ENCODE peak calls at places on chromosome 19, in six cellular contexts. One of them, this sample, is unnamed.

GRCh38 chr19:51784922-51785690 is 9.9 kb upstream of the FPR3 start:
- DNase-seq in A549: no peak
- DNase-seq in K562: peak
- DNase-seq in GM12878: peak
- DNase-seq in endothelial cell of umbilical vein: no peak
- DNase-seq in HepG2: no peak
- DNase-seq in this sample: peak

GRCh38 chr19:41701401-41702075 is 6.9 kb upstream of the CEACAM5 start:
- DNase-seq in A549: peak
- DNase-seq in K562: peak
- DNase-seq in GM12878: no peak
- DNase-seq in endothelial cell of umbilical vein: no peak
- DNase-seq in HepG2: no peak
- DNase-seq in this sample: peak

GRCh38 chr19:11256189-11256588 is 6.1 kb downstream of the DOCK6 start:
- DNase-seq in A549: no peak
- DNase-seq in K562: no peak
- DNase-seq in GM12878: no peak
- DNase-seq in endothelial cell of umbilical vein: peak
- DNase-seq in HepG2: no peak
- DNase-seq in this sample: no peak

GRCh38 chr19:52665529-52665928 is 27.4 kb upstream of the ZNF83 start:
- DNase-seq in A549: no peak
- DNase-seq in K562: peak
- DNase-seq in GM12878: no peak
- DNase-seq in endothelial cell of umbilical vein: no peak
- DNase-seq in HepG2: no peak
- DNase-seq in this sample: no peak

GRCh38 chr19:3503036-3503572 is 2.6 kb upstream of the DOHH start:
- DNase-seq in A549: no peak
- DNase-seq in K562: peak
- DNase-seq in GM12878: no peak
- DNase-seq in endothelial cell of umbilical vein: no peak
- DNase-seq in HepG2: no peak
- DNase-seq in this sample: no peak

GRCh38 chr19:3509566-3509989 is 3.5 kb downstream of the FZR1 start:
- DNase-seq in A549: no peak
- DNase-seq in K562: peak
- DNase-seq in GM12878: no peak
- DNase-seq in endothelial cell of umbilical vein: no peak
- DNase-seq in HepG2: no peak
- DNase-seq in this sample: no peak

GRCh38 chr19:56538761-56539263 is at the start of gene ZFP28:
- DNase-seq in A549: no peak
- DNase-seq in K562: no peak
- DNase-seq in GM12878: no peak
- DNase-seq in endothelial cell of umbilical vein: no peak
- DNase-seq in HepG2: no peak
- DNase-seq in this sample: no peak

GRCh38 chr19:55553217-55554182 is 8.2 kb upstream of the SBK3 start:
- DNase-seq in A549: no peak
- DNase-seq in K562: no peak
- DNase-seq in GM12878: no peak
- DNase-seq in endothelial cell of umbilical vein: no peak
- DNase-seq in HepG2: peak
- DNase-seq in this sample: no peak

GRCh38 chr19:55486971-55487883 is 1.0 kb upstream of the SSC5D start:
- DNase-seq in A549: peak
- DNase-seq in K562: peak
- DNase-seq in GM12878: no peak
- DNase-seq in endothelial cell of umbilical vein: peak
- DNase-seq in HepG2: peak
- DNase-seq in this sample: peak

GRCh38 chr19:42512743-42513304 is 15.5 kb downstream of the CEACAM1 start:
- DNase-seq in A549: no peak
- DNase-seq in K562: no peak
- DNase-seq in GM12878: peak
- DNase-seq in endothelial cell of umbilical vein: no peak
- DNase-seq in HepG2: no peak
- DNase-seq in this sample: no peak

DNA sequence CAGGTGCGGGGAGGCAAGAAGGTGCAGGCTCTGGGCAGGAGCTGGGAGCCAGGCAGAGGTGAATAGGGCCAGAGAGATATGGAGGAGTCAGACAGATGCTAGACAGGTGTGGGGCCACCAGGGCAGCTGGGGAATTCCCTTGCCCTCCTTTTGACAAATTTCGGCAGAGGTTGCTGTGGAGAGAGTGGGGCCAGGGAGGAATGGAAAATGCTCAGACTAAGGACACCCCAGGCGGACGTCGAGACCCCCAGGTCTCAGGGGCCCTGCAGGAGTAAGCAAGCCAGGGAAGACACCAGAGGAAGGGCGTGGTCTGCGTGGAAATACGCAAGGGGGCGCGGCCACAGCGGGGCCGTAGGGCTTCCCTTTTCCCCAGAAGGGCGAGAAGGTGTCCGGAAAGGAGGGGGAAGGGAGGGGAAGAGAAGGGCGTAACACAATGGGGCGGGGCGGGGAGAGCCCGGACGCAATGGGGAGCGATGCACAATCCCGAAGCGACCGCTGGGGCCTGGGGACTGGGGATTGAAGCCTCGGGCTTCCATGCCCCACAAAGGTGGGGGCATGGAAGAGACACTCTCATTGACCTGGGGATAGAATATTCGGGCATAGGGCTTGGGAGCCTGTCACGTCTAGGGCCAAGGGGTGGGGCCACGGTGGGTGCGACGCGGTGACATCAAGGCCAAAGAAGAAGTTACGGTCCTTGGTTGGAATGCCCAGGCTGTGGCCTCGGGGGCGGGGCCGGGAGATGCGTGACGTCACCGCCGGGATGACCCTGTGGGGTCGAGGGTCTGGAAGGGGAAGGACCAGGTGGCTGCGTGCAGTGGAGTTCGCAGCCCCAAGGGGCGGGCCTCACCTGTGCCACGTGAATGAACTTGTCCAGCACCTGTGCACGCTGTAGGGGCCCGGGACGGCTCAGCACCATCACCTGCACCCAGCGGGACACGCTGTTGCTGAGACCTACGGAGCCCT is 8.2 kb downstream of the RASGRP4 start:
- DNase-seq in A549: peak
- DNase-seq in K562: peak
- DNase-seq in GM12878: no peak
- DNase-seq in endothelial cell of umbilical vein: no peak
- DNase-seq in HepG2: no peak
- DNase-seq in this sample: peak
- TF ChIP-seq MYC in A549: no peak
- TF ChIP-seq MYC in K562: no peak
- TF ChIP-seq MYC in GM12878: no peak
- TF ChIP-seq MYC in endothelial cell of umbilical vein: no peak
- TF ChIP-seq MYC in HepG2: no peak
- TF ChIP-seq MYC in this sample: no peak

GRCh38 chr19:18435185-18435841 is 2.6 kb downstream of the ISYNA1 start:
- DNase-seq in A549: no peak
- DNase-seq in K562: no peak
- DNase-seq in GM12878: no peak
- DNase-seq in endothelial cell of umbilical vein: no peak
- DNase-seq in HepG2: no peak
- DNase-seq in this sample: no peak

GRCh38 chr19:18438331-18439024 is 545 bp upstream of the ISYNA1 start:
- DNase-seq in A549: no peak
- DNase-seq in K562: peak
- DNase-seq in GM12878: no peak
- DNase-seq in endothelial cell of umbilical vein: peak
- DNase-seq in HepG2: peak
- DNase-seq in this sample: no peak

GRCh38 chr19:18435848-18436631 is 1.9 kb downstream of the ISYNA1 start:
- DNase-seq in A549: no peak
- DNase-seq in K562: no peak
- DNase-seq in GM12878: no peak
- DNase-seq in endothelial cell of umbilical vein: no peak
- DNase-seq in HepG2: no peak
- DNase-seq in this sample: no peak

GRCh38 chr19:18437481-18438330 is at the start of gene ISYNA1:
- DNase-seq in A549: peak
- DNase-seq in K562: peak
- DNase-seq in GM12878: no peak
- DNase-seq in endothelial cell of umbilical vein: peak
- DNase-seq in HepG2: peak
- DNase-seq in this sample: no peak

GRCh38 chr19:18436651-18437478 is 1.1 kb downstream of the ISYNA1 start:
- DNase-seq in A549: peak
- DNase-seq in K562: peak
- DNase-seq in GM12878: no peak
- DNase-seq in endothelial cell of umbilical vein: peak
- DNase-seq in HepG2: peak
- DNase-seq in this sample: peak
- TF ChIP-seq MYC in A549: no peak
- TF ChIP-seq MYC in K562: peak
- TF ChIP-seq MYC in GM12878: no peak
- TF ChIP-seq MYC in endothelial cell of umbilical vein: no peak
- TF ChIP-seq MYC in HepG2: no peak
- TF ChIP-seq MYC in this sample: no peak

DNA sequence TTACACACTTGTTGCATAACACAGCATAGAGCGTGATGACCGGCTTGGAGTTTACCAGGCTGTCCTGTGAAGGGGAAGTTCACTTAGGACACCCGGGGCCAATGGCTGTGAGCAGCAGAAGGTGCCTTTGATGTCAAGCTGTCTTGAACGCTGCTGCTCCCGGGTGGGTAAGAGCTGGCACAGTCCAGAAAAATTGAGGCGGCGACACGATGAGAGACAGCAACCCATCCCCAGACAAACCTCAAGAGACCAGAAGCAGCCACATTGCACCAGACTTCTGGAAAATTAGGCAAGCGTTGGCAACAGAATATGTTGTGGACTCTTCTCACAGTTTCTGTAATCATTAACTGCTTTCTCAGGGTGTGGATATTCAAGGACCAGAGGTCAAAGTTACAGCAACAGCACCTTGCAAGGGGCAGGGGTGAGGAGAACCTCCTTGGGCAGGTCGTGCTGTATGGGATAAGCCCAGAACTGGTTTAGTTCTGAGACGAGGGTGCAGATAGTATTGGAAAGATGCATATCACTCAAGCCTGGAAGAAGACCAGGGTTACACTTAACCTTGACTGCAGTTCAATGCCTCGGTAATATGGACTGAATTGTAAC is 10.1 kb downstream of the NFILZ start:
- DNase-seq in A549: peak
- DNase-seq in K562: no peak
- DNase-seq in GM12878: no peak
- DNase-seq in endothelial cell of umbilical vein: no peak
- DNase-seq in HepG2: peak
- DNase-seq in this sample: peak
- TF ChIP-seq MYC in A549: no peak
- TF ChIP-seq MYC in K562: no peak
- TF ChIP-seq MYC in GM12878: no peak
- TF ChIP-seq MYC in endothelial cell of umbilical vein: no peak
- TF ChIP-seq MYC in HepG2: no peak
- TF ChIP-seq MYC in this sample: no peak

GRCh38 chr19:53813996-53814395 is 10.1 kb downstream of the NLRP12 start:
- DNase-seq in A549: no peak
- DNase-seq in K562: no peak
- DNase-seq in GM12878: no peak
- DNase-seq in endothelial cell of umbilical vein: no peak
- DNase-seq in HepG2: no peak
- DNase-seq in this sample: peak
- TF ChIP-seq MYC in A549: no peak
- TF ChIP-seq MYC in K562: no peak
- TF ChIP-seq MYC in GM12878: no peak
- TF ChIP-seq MYC in endothelial cell of umbilical vein: no peak
- TF ChIP-seq MYC in HepG2: no peak
- TF ChIP-seq MYC in this sample: no peak

DNA sequence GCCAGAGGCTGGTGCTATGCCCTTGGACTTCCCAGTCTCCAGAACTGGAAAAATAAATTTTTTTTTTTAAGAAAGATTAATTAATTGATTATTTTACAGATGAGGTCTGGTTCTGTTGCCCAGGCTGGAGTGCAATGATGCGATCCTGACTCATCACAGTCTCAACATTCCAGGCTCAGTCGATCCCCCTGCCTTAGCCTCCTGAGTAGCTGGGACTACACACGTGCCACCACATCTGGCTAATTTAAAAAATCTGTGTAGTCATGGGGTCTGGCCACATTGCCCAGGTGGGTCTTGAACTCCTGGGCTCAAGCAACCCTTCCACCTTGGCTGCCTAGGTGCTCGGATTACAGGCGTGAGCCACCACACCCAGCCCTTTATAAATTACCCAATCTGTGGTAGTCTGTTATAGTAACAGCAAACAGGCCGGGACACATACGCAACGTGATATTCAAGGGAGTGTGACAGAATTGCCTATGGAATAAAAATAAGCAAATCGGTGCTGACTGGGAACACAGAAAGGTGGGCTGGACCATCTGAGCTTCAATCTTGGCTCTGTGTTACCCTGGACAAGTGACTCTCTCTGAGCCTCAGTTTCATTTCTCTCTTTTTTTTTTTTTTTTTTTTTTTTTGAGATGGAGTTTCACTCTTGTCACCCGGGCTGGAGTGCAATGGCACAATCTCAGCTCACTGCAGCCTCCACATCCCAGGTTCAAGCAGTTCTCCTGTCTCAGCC is 42.8 kb downstream of the PIN1 start:
- DNase-seq in A549: no peak
- DNase-seq in K562: no peak
- DNase-seq in GM12878: no peak
- DNase-seq in endothelial cell of umbilical vein: no peak
- DNase-seq in HepG2: no peak
- DNase-seq in this sample: no peak
- TF ChIP-seq MYC in A549: no peak
- TF ChIP-seq MYC in K562: no peak
- TF ChIP-seq MYC in GM12878: no peak
- TF ChIP-seq MYC in endothelial cell of umbilical vein: no peak
- TF ChIP-seq MYC in HepG2: no peak
- TF ChIP-seq MYC in this sample: no peak

DNA sequence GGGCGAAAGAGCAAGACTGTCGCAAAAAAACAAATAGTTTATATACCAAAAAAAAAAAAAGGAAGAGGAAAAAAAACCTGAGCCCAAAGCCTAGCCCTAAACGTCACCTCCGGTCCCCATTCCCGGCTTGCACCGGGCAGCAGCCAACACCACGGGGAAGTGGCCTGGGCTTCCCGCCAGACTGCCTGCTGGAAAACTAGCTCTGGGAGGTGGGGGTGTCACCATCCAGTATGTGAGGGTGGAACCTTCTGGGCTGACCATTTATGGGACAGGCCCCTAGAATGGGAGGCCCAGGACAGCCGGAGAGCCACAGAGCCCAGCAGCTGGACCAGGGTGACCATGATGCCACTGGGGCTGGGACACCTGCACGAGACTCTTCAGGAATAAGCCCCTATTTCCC is 37.3 kb downstream of the IL12RB1 start:
- DNase-seq in A549: no peak
- DNase-seq in K562: no peak
- DNase-seq in GM12878: no peak
- DNase-seq in endothelial cell of umbilical vein: peak
- DNase-seq in HepG2: no peak
- DNase-seq in this sample: no peak
- TF ChIP-seq MYC in A549: no peak
- TF ChIP-seq MYC in K562: no peak
- TF ChIP-seq MYC in GM12878: no peak
- TF ChIP-seq MYC in endothelial cell of umbilical vein: no peak
- TF ChIP-seq MYC in HepG2: no peak
- TF ChIP-seq MYC in this sample: no peak

GRCh38 chr19:1866693-1867358 is 3.4 kb upstream of the KLF16 start:
- DNase-seq in A549: no peak
- DNase-seq in K562: no peak
- DNase-seq in GM12878: no peak
- DNase-seq in endothelial cell of umbilical vein: no peak
- DNase-seq in HepG2: no peak
- DNase-seq in this sample: no peak
- TF ChIP-seq MYC in A549: no peak
- TF ChIP-seq MYC in K562: no peak
- TF ChIP-seq MYC in GM12878: no peak
- TF ChIP-seq MYC in endothelial cell of umbilical vein: no peak
- TF ChIP-seq MYC in HepG2: no peak
- TF ChIP-seq MYC in this sample: no peak